ENCODE peak calls at places on chromosomes 16 and 17, in four cellular contexts. O is AG10803, H is endothelial cell of umbilical vein, W is A549. C is an unnamed sample.

GRCh38 chr16:6249863-6250262 is 1082.8 kb upstream of the RBFOX1 start:
- DNase-seq in O (no peak), H (no peak), W (no peak), C (no peak)

GRCh38 chr16:84484579-84485254 is 19.7 kb downstream of the MEAK7 start:
- DNase-seq in O (peak; percentile 56), H (peak; percentile 61), W (peak; percentile 62), C (no peak)

GRCh38 chr17:44894642-44895041 is 4.6 kb downstream of the EFTUD2 start:
- DNase-seq in O (no peak), H (no peak), W (no peak), C (no peak)

GRCh38 chr16:8704098-8704497 is 29.7 kb downstream of the ABAT start:
- DNase-seq in O (no peak), H (no peak), W (no peak), C (no peak)

GRCh38 chr16:67166883-67167168 is 2.3 kb downstream of the HSF4 start:
- DNase-seq in O (no peak), H (no peak), W (no peak), C (no peak)

GRCh38 chr16:58286280-58286679 is 8.5 kb downstream of the PRSS54 start:
- DNase-seq in O (no peak), H (no peak), W (no peak), C (no peak)

GRCh38 chr17:42723636-42724035 is 21.2 kb downstream of the EZH1 start:
- DNase-seq in O (no peak), H (no peak), W (no peak), C (no peak)

GRCh38 chr17:9346296-9346926 is 229.2 kb downstream of the STX8 start:
- DNase-seq in O (peak; percentile 92), H (no peak), W (no peak), C (no peak)

GRCh38 chr17:67044016-67044772 is at the start of gene CACNG1:
- DNase-seq in O (no peak), H (no peak), W (no peak), C (no peak)

GRCh38 chr16:87333101-87333500 is 15.9 kb upstream of the C16orf95 start:
- DNase-seq in O (no peak), H (no peak), W (no peak), C (no peak)

GRCh38 chr17:81252336-81253329 is 13.5 kb downstream of the NDUFAF8 start:
- DNase-seq in O (no peak), H (no peak), W (no peak), C (no peak)

GRCh38 chr17:54944796-54945195 is 23.7 kb downstream of the COX11 start:
- DNase-seq in O (peak; percentile 71), H (no peak), W (no peak), C (no peak)

GRCh38 chr16:72793017-72793416 is 254.9 kb downstream of the ZFHX3 start:
- DNase-seq in O (no peak), H (no peak), W (no peak), C (no peak)

GRCh38 chr16:73057369-73058210 is 9.7 kb upstream of the ZFHX3 start:
- DNase-seq in O (no peak), H (peak; percentile 52), W (no peak), C (no peak)

GRCh38 chr17:82300228-82300627 is 17.2 kb downstream of the CD7 start:
- DNase-seq in O (no peak), H (no peak), W (no peak), C (no peak)

GRCh38 chr17:28247671-28248556 is 71.1 kb upstream of the TMEM97 start:
- DNase-seq in O (no peak), H (no peak), W (no peak), C (no peak)

GRCh38 chr17:76131061-76131691 is 9.9 kb downstream of the FOXJ1 start:
- DNase-seq in O (no peak), H (no peak), W (no peak), C (no peak)

GRCh38 chr17:78276499-78276898 is 45.1 kb downstream of the TMEM235 start:
- DNase-seq in O (no peak), H (no peak), W (no peak), C (no peak)

GRCh38 chr17:80317706-80317980 is 57.0 kb downstream of the RNF213 start:
- DNase-seq in O (no peak), H (no peak), W (no peak), C (no peak)

GRCh38 chr17:78611636-78612035 is 34.4 kb upstream of the DNAH17 start:
- DNase-seq in O (peak; percentile 18), H (no peak), W (no peak), C (no peak)

GRCh38 chr17:30821751-30822723 is 2.5 kb downstream of the CRLF3 start:
- DNase-seq in O (peak; percentile 20), H (no peak), W (no peak), C (no peak)

GRCh38 chr16:13923703-13924298 is 3.8 kb downstream of the ERCC4 start:
- DNase-seq in O (peak; percentile 65), H (peak; percentile 67), W (peak; percentile 68), C (no peak)

GRCh38 chr16:27237229-27238015 is 31.1 kb downstream of the NSMCE1 start:
- DNase-seq in O (peak; percentile 38), H (peak; percentile 80), W (no peak), C (no peak)

GRCh38 chr17:81665205-81666091 is 957 bp downstream of the OXLD1 start:
- DNase-seq in O (peak; percentile 21), H (no peak), W (peak; percentile 61), C (no peak)

GRCh38 chr16:19090916-19091315 is 22.8 kb upstream of the ITPRIPL2 start:
- DNase-seq in O (no peak), H (no peak), W (no peak), C (no peak)

GRCh38 chr16:48462146-48462740 is 77.0 kb upstream of the SIAH1 start:
- DNase-seq in O (no peak), H (no peak), W (peak; percentile 77), C (no peak)

GRCh38 chr17:5584971-5585794 is 874 bp upstream of the NLRP1 start:
- DNase-seq in O (peak; percentile 94), H (no peak), W (no peak), C (no peak)

GRCh38 chr16:56933266-56933619 is 1.3 kb downstream of the HERPUD1 start:
- DNase-seq in O (peak; percentile 63), H (no peak), W (no peak), C (no peak)

GRCh38 chr16:17320009-17320408 is 150.8 kb downstream of the XYLT1 start:
- DNase-seq in O (no peak), H (no peak), W (no peak), C (no peak)

GRCh38 chr16:80051040-80051439 is 450.5 kb upstream of the MAF start:
- DNase-seq in O (no peak), H (no peak), W (no peak), C (no peak)

GRCh38 chr16:8403978-8404738 is 186.2 kb downstream of the TMEM114 start:
- DNase-seq in O (no peak), H (no peak), W (no peak), C (no peak)

GRCh38 chr16:2195316-2196161 is 866 bp downstream of the CASKIN1 start:
- DNase-seq in O (no peak), H (no peak), W (no peak), C (no peak)

GRCh38 chr16:2194166-2194834 is 2.1 kb downstream of the CASKIN1 start:
- DNase-seq in O (peak; percentile 22), H (no peak), W (peak; percentile 70), C (no peak)

GRCh38 chr16:2196981-2197511 is 641 bp upstream of the CASKIN1 start:
- DNase-seq in O (no peak), H (no peak), W (no peak), C (no peak)

GRCh38 chr16:2196162-2196980 is at the start of gene CASKIN1:
- DNase-seq in O (no peak), H (no peak), W (no peak), C (no peak)

DNA sequence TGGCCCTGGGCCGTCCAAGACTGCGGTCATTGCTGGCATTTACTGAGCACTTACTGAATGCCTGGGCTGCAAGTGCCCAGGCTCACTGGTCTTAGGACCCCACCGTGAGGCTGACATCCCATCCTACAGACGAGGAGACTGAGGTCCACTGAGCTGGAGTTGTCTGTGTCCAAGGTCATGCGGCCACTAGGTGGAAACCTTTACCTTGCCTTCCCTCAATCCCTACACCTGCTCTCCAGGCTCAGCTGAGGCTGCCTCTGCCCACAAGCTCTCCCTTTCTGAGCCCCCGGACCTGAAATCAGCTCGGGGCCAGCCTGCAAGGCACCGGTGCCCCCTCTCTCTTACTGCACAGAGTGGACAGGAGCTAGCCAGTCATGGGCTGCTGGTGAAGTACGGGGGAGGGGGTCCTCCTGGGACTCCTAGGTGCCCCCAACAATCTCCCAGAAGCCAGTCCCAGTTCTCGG is 1.5 kb downstream of the CASKIN1 start:
- DNase-seq in O (peak; percentile 33), H (peak; percentile 31), W (peak; percentile 82), C (no peak)
- TF ChIP-seq CTCF in O (peak; percentile 37), H (peak; percentile 8), W (peak; percentile 74), C (peak; percentile 17)

DNA sequence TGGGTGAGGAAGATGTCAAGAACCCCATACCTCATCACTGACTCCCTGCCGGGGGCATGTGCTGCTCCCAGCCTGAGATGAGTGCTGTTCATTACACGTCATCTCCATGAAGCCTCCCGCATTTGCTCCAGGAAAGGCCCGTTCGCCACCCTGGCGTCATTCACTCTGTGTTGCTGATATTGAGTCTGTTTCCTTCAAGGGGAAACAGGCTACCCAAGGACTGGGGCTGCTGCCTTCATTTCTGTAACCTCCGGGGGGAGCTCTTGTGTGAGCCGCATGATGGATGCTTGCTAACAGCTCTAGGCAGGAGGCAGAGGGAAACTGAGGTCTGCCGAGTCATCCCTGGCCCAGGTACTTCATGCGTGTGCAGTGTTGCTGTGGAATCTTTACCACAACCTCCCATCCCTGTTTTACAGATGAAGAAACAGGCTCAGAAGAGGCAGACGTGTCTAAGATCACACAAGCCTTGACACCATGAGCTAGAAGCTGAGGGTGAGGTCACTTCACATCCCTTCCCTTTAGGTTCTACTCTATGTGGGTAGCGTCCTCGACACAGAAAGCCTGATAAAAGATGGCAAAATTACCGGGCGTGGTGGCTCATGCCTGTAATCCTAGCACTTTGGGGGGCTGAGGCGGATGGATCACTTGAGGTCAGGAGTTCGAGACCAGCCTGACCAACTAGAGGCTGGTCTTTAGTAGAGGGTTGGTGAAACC is 3.5 kb upstream of the ARMC5 start:
- DNase-seq in O (peak; percentile 9), H (peak; percentile 24), W (peak; percentile 43), C (no peak)
- TF ChIP-seq CTCF in O (peak; percentile 39), H (peak; percentile 27), W (peak; percentile 25), C (no peak)

GRCh38 chr16:12268602-12269001 is 292.1 kb downstream of the SNX29 start:
- DNase-seq in O (no peak), H (no peak), W (no peak), C (no peak)

GRCh38 chr16:12276631-12277030 is 300.1 kb downstream of the SNX29 start:
- DNase-seq in O (no peak), H (no peak), W (no peak), C (no peak)

GRCh38 chr16:12272264-12272663 is 295.7 kb downstream of the SNX29 start:
- DNase-seq in O (no peak), H (no peak), W (no peak), C (no peak)

GRCh38 chr16:12267491-12267890 is 291.0 kb downstream of the SNX29 start:
- DNase-seq in O (no peak), H (no peak), W (no peak), C (no peak)

DNA sequence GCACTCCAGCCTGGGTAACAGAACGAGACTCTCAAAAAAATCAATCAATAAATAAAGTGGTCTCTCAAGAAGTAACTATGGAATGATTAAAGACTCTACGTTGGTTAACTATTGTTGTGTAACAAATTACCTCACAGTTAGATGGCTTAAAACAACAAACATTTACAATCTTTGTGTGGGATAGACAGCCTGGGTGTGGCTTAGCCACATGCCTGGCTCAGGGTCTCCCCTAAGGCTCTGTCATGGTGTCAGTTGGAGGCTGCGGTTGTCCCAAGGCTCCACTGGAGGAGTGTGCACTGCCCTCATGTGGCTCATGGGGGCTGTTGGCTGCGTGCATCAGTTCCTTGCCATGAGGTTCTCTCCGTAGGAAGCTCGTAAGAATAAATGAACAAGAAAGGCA is 294.5 kb downstream of the SNX29 start:
- DNase-seq in O (peak; percentile 23), H (no peak), W (peak; percentile 39), C (no peak)
- TF ChIP-seq CTCF in O (peak; percentile 38), H (no peak), W (peak; percentile 15), C (no peak)

GRCh38 chr17:57566724-57567123 is 178.4 kb downstream of the CCDC182 start:
- DNase-seq in O (no peak), H (no peak), W (no peak), C (no peak)
- TF ChIP-seq CTCF in O (no peak), H (no peak), W (no peak), C (no peak)